ENCODE peak calls at places on chromosomes 16 and 17, in nine cellular contexts. One of them, this sample, is unnamed.

GRCh38 chr16:14485131-14485551 is 144.9 kb downstream of the PARN start:
- DNase-seq in glutamatergic neuron: no peak
- DNase-seq in endothelial cell: no peak
- DNase-seq in AG04450: no peak
- DNase-seq in tibial nerve: no peak
- DNase-seq in activated T-cell treated with anti-CD3 and anti-CD28 coated beads, Interleukin-2, amount 50 U/mL, for 1 hour: no peak
- DNase-seq in nephron progenitor cell: no peak
- DNase-seq in kidney tubule cell: peak
- DNase-seq in cerebellum: no peak
- DNase-seq in this sample: no peak

GRCh38 chr17:68195667-68196393 is 52.0 kb upstream of the AMZ2 start:
- DNase-seq in activated T-cell treated with anti-CD3 and anti-CD28 coated beads, Interleukin-2, amount 50 U/mL, for 1 hour: peak
- DNase-seq in AG04450: no peak
- DNase-seq in glutamatergic neuron: no peak
- DNase-seq in nephron progenitor cell: peak
- DNase-seq in cerebellum: peak
- DNase-seq in tibial nerve: no peak
- DNase-seq in kidney tubule cell: peak
- DNase-seq in endothelial cell: peak
- DNase-seq in this sample: no peak

GRCh38 chr16:20327444-20328041 is at the start of gene GP2:
- DNase-seq in endothelial cell: no peak
- DNase-seq in glutamatergic neuron: no peak
- DNase-seq in tibial nerve: no peak
- DNase-seq in activated T-cell treated with anti-CD3 and anti-CD28 coated beads, Interleukin-2, amount 50 U/mL, for 1 hour: no peak
- DNase-seq in AG04450: no peak
- DNase-seq in kidney tubule cell: no peak
- DNase-seq in cerebellum: no peak
- DNase-seq in nephron progenitor cell: no peak
- DNase-seq in this sample: no peak

GRCh38 chr17:80762076-80762475 is 217.4 kb downstream of the RPTOR start:
- DNase-seq in activated T-cell treated with anti-CD3 and anti-CD28 coated beads, Interleukin-2, amount 50 U/mL, for 1 hour: no peak
- DNase-seq in endothelial cell: no peak
- DNase-seq in AG04450: no peak
- DNase-seq in cerebellum: no peak
- DNase-seq in nephron progenitor cell: no peak
- DNase-seq in tibial nerve: no peak
- DNase-seq in kidney tubule cell: no peak
- DNase-seq in glutamatergic neuron: no peak
- DNase-seq in this sample: no peak

GRCh38 chr17:36082062-36082461 is 7.9 kb downstream of the CCL3 start:
- DNase-seq in cerebellum: no peak
- DNase-seq in glutamatergic neuron: no peak
- DNase-seq in nephron progenitor cell: no peak
- DNase-seq in kidney tubule cell: peak
- DNase-seq in tibial nerve: no peak
- DNase-seq in AG04450: no peak
- DNase-seq in endothelial cell: no peak
- DNase-seq in activated T-cell treated with anti-CD3 and anti-CD28 coated beads, Interleukin-2, amount 50 U/mL, for 1 hour: no peak
- DNase-seq in this sample: no peak

GRCh38 chr16:1635070-1635469 is 22.9 kb downstream of the CRAMP1 start:
- DNase-seq in cerebellum: no peak
- DNase-seq in glutamatergic neuron: no peak
- DNase-seq in endothelial cell: no peak
- DNase-seq in activated T-cell treated with anti-CD3 and anti-CD28 coated beads, Interleukin-2, amount 50 U/mL, for 1 hour: no peak
- DNase-seq in kidney tubule cell: no peak
- DNase-seq in tibial nerve: no peak
- DNase-seq in AG04450: no peak
- DNase-seq in nephron progenitor cell: no peak
- DNase-seq in this sample: no peak

GRCh38 chr17:81135503-81136283 is 29.6 kb upstream of the PVALEF start:
- DNase-seq in tibial nerve: no peak
- DNase-seq in activated T-cell treated with anti-CD3 and anti-CD28 coated beads, Interleukin-2, amount 50 U/mL, for 1 hour: no peak
- DNase-seq in AG04450: no peak
- DNase-seq in endothelial cell: no peak
- DNase-seq in kidney tubule cell: peak
- DNase-seq in glutamatergic neuron: no peak
- DNase-seq in nephron progenitor cell: no peak
- DNase-seq in cerebellum: peak
- DNase-seq in this sample: no peak

GRCh38 chr17:77749316-77749715 is 209.2 kb upstream of the TNRC6C start:
- DNase-seq in tibial nerve: no peak
- DNase-seq in kidney tubule cell: no peak
- DNase-seq in activated T-cell treated with anti-CD3 and anti-CD28 coated beads, Interleukin-2, amount 50 U/mL, for 1 hour: no peak
- DNase-seq in cerebellum: no peak
- DNase-seq in endothelial cell: no peak
- DNase-seq in AG04450: no peak
- DNase-seq in nephron progenitor cell: no peak
- DNase-seq in glutamatergic neuron: no peak
- DNase-seq in this sample: no peak

GRCh38 chr17:13542612-13543011 is 59.1 kb downstream of the HS3ST3A1 start:
- DNase-seq in AG04450: no peak
- DNase-seq in endothelial cell: no peak
- DNase-seq in kidney tubule cell: no peak
- DNase-seq in tibial nerve: no peak
- DNase-seq in nephron progenitor cell: no peak
- DNase-seq in cerebellum: no peak
- DNase-seq in glutamatergic neuron: no peak
- DNase-seq in activated T-cell treated with anti-CD3 and anti-CD28 coated beads, Interleukin-2, amount 50 U/mL, for 1 hour: no peak
- DNase-seq in this sample: no peak

GRCh38 chr16:627458-628239 is 3.1 kb upstream of the WFIKKN1 start:
- DNase-seq in nephron progenitor cell: no peak
- DNase-seq in AG04450: no peak
- DNase-seq in glutamatergic neuron: peak
- DNase-seq in endothelial cell: no peak
- DNase-seq in activated T-cell treated with anti-CD3 and anti-CD28 coated beads, Interleukin-2, amount 50 U/mL, for 1 hour: no peak
- DNase-seq in kidney tubule cell: peak
- DNase-seq in tibial nerve: no peak
- DNase-seq in cerebellum: no peak
- DNase-seq in this sample: no peak

GRCh38 chr17:16929757-16930520 is 42.0 kb downstream of the TNFRSF13B start:
- DNase-seq in activated T-cell treated with anti-CD3 and anti-CD28 coated beads, Interleukin-2, amount 50 U/mL, for 1 hour: no peak
- DNase-seq in tibial nerve: no peak
- DNase-seq in endothelial cell: no peak
- DNase-seq in kidney tubule cell: no peak
- DNase-seq in AG04450: no peak
- DNase-seq in nephron progenitor cell: no peak
- DNase-seq in glutamatergic neuron: no peak
- DNase-seq in cerebellum: peak
- DNase-seq in this sample: no peak

GRCh38 chr16:70482624-70483023 is 28.2 kb downstream of the FCSK start:
- DNase-seq in cerebellum: no peak
- DNase-seq in nephron progenitor cell: no peak
- DNase-seq in glutamatergic neuron: no peak
- DNase-seq in endothelial cell: no peak
- DNase-seq in AG04450: no peak
- DNase-seq in tibial nerve: no peak
- DNase-seq in kidney tubule cell: peak
- DNase-seq in activated T-cell treated with anti-CD3 and anti-CD28 coated beads, Interleukin-2, amount 50 U/mL, for 1 hour: no peak
- DNase-seq in this sample: no peak

GRCh38 chr16:30335598-30336474 is 19.3 kb downstream of the CD2BP2 start:
- DNase-seq in cerebellum: no peak
- DNase-seq in kidney tubule cell: peak
- DNase-seq in nephron progenitor cell: no peak
- DNase-seq in glutamatergic neuron: no peak
- DNase-seq in tibial nerve: no peak
- DNase-seq in endothelial cell: no peak
- DNase-seq in AG04450: no peak
- DNase-seq in activated T-cell treated with anti-CD3 and anti-CD28 coated beads, Interleukin-2, amount 50 U/mL, for 1 hour: peak
- DNase-seq in this sample: no peak

GRCh38 chr17:19728114-19728495 is 11.7 kb upstream of the SLC47A2 start:
- DNase-seq in activated T-cell treated with anti-CD3 and anti-CD28 coated beads, Interleukin-2, amount 50 U/mL, for 1 hour: no peak
- DNase-seq in nephron progenitor cell: no peak
- DNase-seq in cerebellum: peak
- DNase-seq in glutamatergic neuron: no peak
- DNase-seq in kidney tubule cell: peak
- DNase-seq in AG04450: peak
- DNase-seq in endothelial cell: no peak
- DNase-seq in tibial nerve: peak
- DNase-seq in this sample: no peak

GRCh38 chr16:58124601-58124915 is 4.6 kb downstream of the CFAP20 start:
- DNase-seq in AG04450: no peak
- DNase-seq in nephron progenitor cell: no peak
- DNase-seq in tibial nerve: no peak
- DNase-seq in glutamatergic neuron: no peak
- DNase-seq in endothelial cell: no peak
- DNase-seq in activated T-cell treated with anti-CD3 and anti-CD28 coated beads, Interleukin-2, amount 50 U/mL, for 1 hour: no peak
- DNase-seq in kidney tubule cell: peak
- DNase-seq in cerebellum: no peak
- DNase-seq in this sample: no peak

GRCh38 chr16:8391219-8391757 is 199.0 kb downstream of the TMEM114 start:
- DNase-seq in glutamatergic neuron: no peak
- DNase-seq in endothelial cell: no peak
- DNase-seq in nephron progenitor cell: no peak
- DNase-seq in activated T-cell treated with anti-CD3 and anti-CD28 coated beads, Interleukin-2, amount 50 U/mL, for 1 hour: no peak
- DNase-seq in tibial nerve: no peak
- DNase-seq in AG04450: no peak
- DNase-seq in kidney tubule cell: peak
- DNase-seq in cerebellum: no peak
- DNase-seq in this sample: no peak

GRCh38 chr17:74360993-74361612 is 565 bp downstream of the BTBD17 start:
- DNase-seq in activated T-cell treated with anti-CD3 and anti-CD28 coated beads, Interleukin-2, amount 50 U/mL, for 1 hour: no peak
- DNase-seq in AG04450: no peak
- DNase-seq in endothelial cell: no peak
- DNase-seq in nephron progenitor cell: no peak
- DNase-seq in glutamatergic neuron: peak
- DNase-seq in cerebellum: no peak
- DNase-seq in kidney tubule cell: no peak
- DNase-seq in tibial nerve: no peak
- DNase-seq in this sample: no peak

GRCh38 chr17:8124350-8125195 is 667 bp upstream of the HES7 start:
- DNase-seq in endothelial cell: no peak
- DNase-seq in glutamatergic neuron: no peak
- DNase-seq in nephron progenitor cell: peak
- DNase-seq in activated T-cell treated with anti-CD3 and anti-CD28 coated beads, Interleukin-2, amount 50 U/mL, for 1 hour: peak
- DNase-seq in AG04450: no peak
- DNase-seq in kidney tubule cell: peak
- DNase-seq in tibial nerve: peak
- DNase-seq in cerebellum: peak
- DNase-seq in this sample: no peak

GRCh38 chr17:35368086-35368824 is 5.2 kb downstream of the SLFN11 start:
- DNase-seq in tibial nerve: peak
- DNase-seq in AG04450: no peak
- DNase-seq in activated T-cell treated with anti-CD3 and anti-CD28 coated beads, Interleukin-2, amount 50 U/mL, for 1 hour: no peak
- DNase-seq in endothelial cell: no peak
- DNase-seq in nephron progenitor cell: no peak
- DNase-seq in kidney tubule cell: no peak
- DNase-seq in glutamatergic neuron: no peak
- DNase-seq in cerebellum: no peak
- DNase-seq in this sample: no peak

GRCh38 chr17:35052240-35052608 is 11.3 kb downstream of the RFFL start:
- DNase-seq in kidney tubule cell: peak
- DNase-seq in endothelial cell: no peak
- DNase-seq in tibial nerve: no peak
- DNase-seq in cerebellum: no peak
- DNase-seq in AG04450: peak
- DNase-seq in nephron progenitor cell: no peak
- DNase-seq in activated T-cell treated with anti-CD3 and anti-CD28 coated beads, Interleukin-2, amount 50 U/mL, for 1 hour: no peak
- DNase-seq in glutamatergic neuron: no peak
- DNase-seq in this sample: no peak

GRCh38 chr16:82136956-82137818 is 32.8 kb downstream of the MPHOSPH6 start:
- DNase-seq in cerebellum: no peak
- DNase-seq in kidney tubule cell: no peak
- DNase-seq in AG04450: no peak
- DNase-seq in tibial nerve: no peak
- DNase-seq in nephron progenitor cell: no peak
- DNase-seq in activated T-cell treated with anti-CD3 and anti-CD28 coated beads, Interleukin-2, amount 50 U/mL, for 1 hour: no peak
- DNase-seq in glutamatergic neuron: no peak
- DNase-seq in endothelial cell: no peak
- DNase-seq in this sample: no peak

GRCh38 chr16:18003033-18003432 is 333.5 kb downstream of the NPIPA8 start:
- DNase-seq in cerebellum: no peak
- DNase-seq in activated T-cell treated with anti-CD3 and anti-CD28 coated beads, Interleukin-2, amount 50 U/mL, for 1 hour: no peak
- DNase-seq in AG04450: no peak
- DNase-seq in tibial nerve: no peak
- DNase-seq in kidney tubule cell: no peak
- DNase-seq in nephron progenitor cell: no peak
- DNase-seq in glutamatergic neuron: no peak
- DNase-seq in endothelial cell: no peak
- DNase-seq in this sample: no peak

GRCh38 chr16:4370570-4371480 is 823 bp upstream of the VASN start:
- DNase-seq in AG04450: peak
- DNase-seq in tibial nerve: peak
- DNase-seq in nephron progenitor cell: no peak
- DNase-seq in endothelial cell: no peak
- DNase-seq in cerebellum: no peak
- DNase-seq in kidney tubule cell: peak
- DNase-seq in glutamatergic neuron: no peak
- DNase-seq in activated T-cell treated with anti-CD3 and anti-CD28 coated beads, Interleukin-2, amount 50 U/mL, for 1 hour: no peak
- DNase-seq in this sample: no peak

GRCh38 chr17:63645775-63646491 is 23.7 kb downstream of the MAP3K3 start:
- DNase-seq in endothelial cell: no peak
- DNase-seq in nephron progenitor cell: no peak
- DNase-seq in glutamatergic neuron: no peak
- DNase-seq in AG04450: no peak
- DNase-seq in tibial nerve: no peak
- DNase-seq in kidney tubule cell: peak
- DNase-seq in cerebellum: no peak
- DNase-seq in activated T-cell treated with anti-CD3 and anti-CD28 coated beads, Interleukin-2, amount 50 U/mL, for 1 hour: no peak
- DNase-seq in this sample: no peak

GRCh38 chr16:85639529-85640253 is 26.6 kb downstream of the GSE1 start:
- DNase-seq in nephron progenitor cell: no peak
- DNase-seq in AG04450: no peak
- DNase-seq in glutamatergic neuron: no peak
- DNase-seq in endothelial cell: no peak
- DNase-seq in activated T-cell treated with anti-CD3 and anti-CD28 coated beads, Interleukin-2, amount 50 U/mL, for 1 hour: no peak
- DNase-seq in cerebellum: no peak
- DNase-seq in kidney tubule cell: peak
- DNase-seq in tibial nerve: no peak
- DNase-seq in this sample: no peak

GRCh38 chr16:2767140-2767731 is 9.8 kb downstream of the ELOB start:
- DNase-seq in kidney tubule cell: no peak
- DNase-seq in endothelial cell: no peak
- DNase-seq in AG04450: no peak
- DNase-seq in cerebellum: no peak
- DNase-seq in tibial nerve: no peak
- DNase-seq in glutamatergic neuron: no peak
- DNase-seq in activated T-cell treated with anti-CD3 and anti-CD28 coated beads, Interleukin-2, amount 50 U/mL, for 1 hour: no peak
- DNase-seq in nephron progenitor cell: no peak
- DNase-seq in this sample: no peak

GRCh38 chr17:66855204-66855603 is 20.3 kb downstream of the CACNG5 start:
- DNase-seq in glutamatergic neuron: no peak
- DNase-seq in AG04450: no peak
- DNase-seq in endothelial cell: no peak
- DNase-seq in nephron progenitor cell: no peak
- DNase-seq in tibial nerve: no peak
- DNase-seq in activated T-cell treated with anti-CD3 and anti-CD28 coated beads, Interleukin-2, amount 50 U/mL, for 1 hour: peak
- DNase-seq in kidney tubule cell: no peak
- DNase-seq in cerebellum: no peak
- DNase-seq in this sample: no peak

GRCh38 chr16:25633549-25633948 is 58.2 kb upstream of the HS3ST4 start:
- DNase-seq in tibial nerve: no peak
- DNase-seq in kidney tubule cell: peak
- DNase-seq in cerebellum: no peak
- DNase-seq in activated T-cell treated with anti-CD3 and anti-CD28 coated beads, Interleukin-2, amount 50 U/mL, for 1 hour: no peak
- DNase-seq in endothelial cell: no peak
- DNase-seq in nephron progenitor cell: no peak
- DNase-seq in glutamatergic neuron: no peak
- DNase-seq in AG04450: no peak
- DNase-seq in this sample: no peak

GRCh38 chr17:68955181-68955841 is at the start of gene ABCA8:
- DNase-seq in tibial nerve: peak
- DNase-seq in AG04450: peak
- DNase-seq in cerebellum: peak
- DNase-seq in endothelial cell: no peak
- DNase-seq in activated T-cell treated with anti-CD3 and anti-CD28 coated beads, Interleukin-2, amount 50 U/mL, for 1 hour: no peak
- DNase-seq in glutamatergic neuron: no peak
- DNase-seq in kidney tubule cell: no peak
- DNase-seq in nephron progenitor cell: no peak
- DNase-seq in this sample: no peak

GRCh38 chr16:77213542-77214108 is 14.4 kb downstream of the SYCE1L start:
- DNase-seq in kidney tubule cell: peak
- DNase-seq in cerebellum: peak
- DNase-seq in activated T-cell treated with anti-CD3 and anti-CD28 coated beads, Interleukin-2, amount 50 U/mL, for 1 hour: no peak
- DNase-seq in endothelial cell: no peak
- DNase-seq in tibial nerve: no peak
- DNase-seq in AG04450: peak
- DNase-seq in nephron progenitor cell: no peak
- DNase-seq in glutamatergic neuron: no peak
- DNase-seq in this sample: no peak

GRCh38 chr16:49463529-49463928 is 89.9 kb downstream of the C16orf78 start:
- DNase-seq in tibial nerve: no peak
- DNase-seq in nephron progenitor cell: no peak
- DNase-seq in kidney tubule cell: no peak
- DNase-seq in activated T-cell treated with anti-CD3 and anti-CD28 coated beads, Interleukin-2, amount 50 U/mL, for 1 hour: peak
- DNase-seq in cerebellum: no peak
- DNase-seq in endothelial cell: no peak
- DNase-seq in AG04450: no peak
- DNase-seq in glutamatergic neuron: peak
- DNase-seq in this sample: no peak